ENCODE peak calls at places on chromosomes 5 and 9, in five cellular contexts. One of them, this sample, is unnamed.

GRCh38 chr9:3980771-3981170 is 319.1 kb downstream of the GLIS3 start:
- DNase-seq in left colon: no peak
- DNase-seq in astrocyte of the spinal cord: peak; percentile 57
- DNase-seq in COR-L47: no peak
- DNase-seq in cardiac muscle cell: peak; percentile 59
- DNase-seq in this sample: no peak

GRCh38 chr9:83231039-83231438 is 168.1 kb upstream of the RASEF start:
- DNase-seq in left colon: no peak
- DNase-seq in astrocyte of the spinal cord: no peak
- DNase-seq in COR-L47: no peak
- DNase-seq in cardiac muscle cell: peak; percentile 61
- DNase-seq in this sample: no peak

GRCh38 chr5:57066921-57067914 is 106.6 kb upstream of the GPBP1 start:
- DNase-seq in left colon: no peak
- DNase-seq in astrocyte of the spinal cord: peak; percentile 1
- DNase-seq in COR-L47: no peak
- DNase-seq in cardiac muscle cell: no peak
- DNase-seq in this sample: no peak

GRCh38 chr9:124285903-124286291 is 28.1 kb downstream of the NEK6 start:
- DNase-seq in left colon: peak; percentile 75
- DNase-seq in astrocyte of the spinal cord: peak; percentile 98
- DNase-seq in COR-L47: no peak
- DNase-seq in cardiac muscle cell: peak; percentile 98
- DNase-seq in this sample: no peak

GRCh38 chr9:76707510-76707909 is 56.7 kb upstream of the PCA3 start:
- DNase-seq in left colon: no peak
- DNase-seq in astrocyte of the spinal cord: no peak
- DNase-seq in COR-L47: no peak
- DNase-seq in cardiac muscle cell: no peak
- DNase-seq in this sample: no peak

GRCh38 chr5:14118551-14119320 is 24.4 kb upstream of the TRIO start:
- DNase-seq in left colon: no peak
- DNase-seq in astrocyte of the spinal cord: no peak
- DNase-seq in COR-L47: no peak
- DNase-seq in cardiac muscle cell: no peak
- DNase-seq in this sample: no peak

GRCh38 chr5:71740015-71740753 is 21.1 kb downstream of the CARTPT start:
- DNase-seq in left colon: no peak
- DNase-seq in astrocyte of the spinal cord: no peak
- DNase-seq in COR-L47: no peak
- DNase-seq in cardiac muscle cell: no peak
- DNase-seq in this sample: no peak

GRCh38 chr5:96070625-96071246 is 109.1 kb upstream of the ELL2 start:
- DNase-seq in left colon: no peak
- DNase-seq in astrocyte of the spinal cord: no peak
- DNase-seq in COR-L47: no peak
- DNase-seq in cardiac muscle cell: no peak
- DNase-seq in this sample: no peak

GRCh38 chr5:124873189-124873588 is 126.8 kb upstream of the ZNF608 start:
- DNase-seq in left colon: no peak
- DNase-seq in astrocyte of the spinal cord: no peak
- DNase-seq in COR-L47: no peak
- DNase-seq in cardiac muscle cell: no peak
- DNase-seq in this sample: no peak

GRCh38 chr5:42228279-42228678 is 195.0 kb upstream of the GHR start:
- DNase-seq in left colon: no peak
- DNase-seq in astrocyte of the spinal cord: no peak
- DNase-seq in COR-L47: no peak
- DNase-seq in cardiac muscle cell: no peak
- DNase-seq in this sample: no peak

GRCh38 chr5:72324186-72324825 is 4.1 kb downstream of the PTCD2 start:
- DNase-seq in left colon: no peak
- DNase-seq in astrocyte of the spinal cord: no peak
- DNase-seq in COR-L47: no peak
- DNase-seq in cardiac muscle cell: no peak
- DNase-seq in this sample: no peak

GRCh38 chr5:79835220-79835714 is 145.6 kb downstream of the CMYA5 start:
- DNase-seq in left colon: no peak
- DNase-seq in astrocyte of the spinal cord: no peak
- DNase-seq in COR-L47: no peak
- DNase-seq in cardiac muscle cell: no peak
- DNase-seq in this sample: no peak

GRCh38 chr9:127058645-127059021 is 63.8 kb downstream of the ANGPTL2 start:
- DNase-seq in left colon: no peak
- DNase-seq in astrocyte of the spinal cord: no peak
- DNase-seq in COR-L47: no peak
- DNase-seq in cardiac muscle cell: no peak
- DNase-seq in this sample: no peak

GRCh38 chr5:135034963-135035677 is 1.1 kb upstream of the PITX1 start:
- DNase-seq in left colon: no peak
- DNase-seq in astrocyte of the spinal cord: no peak
- DNase-seq in COR-L47: no peak
- DNase-seq in cardiac muscle cell: no peak
- DNase-seq in this sample: no peak

GRCh38 chr5:136984772-136985455 is 514.2 kb downstream of the SPOCK1 start:
- DNase-seq in left colon: no peak
- DNase-seq in astrocyte of the spinal cord: peak; percentile 1
- DNase-seq in COR-L47: no peak
- DNase-seq in cardiac muscle cell: no peak
- DNase-seq in this sample: no peak

GRCh38 chr5:56003179-56003578 is 8.4 kb upstream of the IL6ST start:
- DNase-seq in left colon: peak; percentile 66
- DNase-seq in astrocyte of the spinal cord: peak; percentile 42
- DNase-seq in COR-L47: no peak
- DNase-seq in cardiac muscle cell: peak; percentile 42
- DNase-seq in this sample: no peak

GRCh38 chr5:60339691-60340191 is 360.2 kb downstream of the DEPDC1B start:
- DNase-seq in left colon: no peak
- DNase-seq in astrocyte of the spinal cord: peak; percentile 66
- DNase-seq in COR-L47: no peak
- DNase-seq in cardiac muscle cell: peak; percentile 64
- DNase-seq in this sample: no peak